ENCODE peak calls at places on chromosomes 16 and 17, in nine cellular contexts. M is tibial nerve, N is nephron progenitor cell, K is NCI-H1694, J is prostate gland, L is lower leg skin, V is NCI-H460, X is endothelial cell of umbilical vein, A is mesothelial cell of epicardium. B is an unnamed sample.

GRCh38 chr16:12137344-12138094 is 161.0 kb downstream of the SNX29 start:
- DNase-seq in M (no peak), N (no peak), K (no peak), J (no peak), L (no peak), V (no peak), X (no peak), A (no peak), B (no peak)

GRCh38 chr17:74362811-74363498 is 1.3 kb upstream of the BTBD17 start:
- DNase-seq in M (no peak), N (no peak), K (no peak), J (no peak), L (no peak), V (no peak), X (no peak), A (no peak), B (no peak)

GRCh38 chr17:17109896-17110295 is 67.6 kb downstream of the MPRIP start:
- DNase-seq in M (peak; percentile 18), N (no peak), K (no peak), J (no peak), L (peak; percentile 93), V (no peak), X (no peak), A (no peak), B (no peak)

GRCh38 chr16:75241412-75241811 is 10.0 kb downstream of the BCAR1 start:
- DNase-seq in M (no peak), N (no peak), K (no peak), J (no peak), L (no peak), V (no peak), X (no peak), A (no peak), B (no peak)

GRCh38 chr17:40931311-40931710 is 6.1 kb downstream of the KRT23 start:
- DNase-seq in M (no peak), N (no peak), K (no peak), J (no peak), L (no peak), V (no peak), X (no peak), A (no peak), B (no peak)

GRCh38 chr16:50696575-50697420 is 3.4 kb downstream of the NOD2 start:
- DNase-seq in M (peak; percentile 81), N (no peak), K (no peak), J (peak; percentile 46), L (peak; percentile 97), V (peak; percentile 24), X (no peak), A (no peak), B (no peak)

GRCh38 chr17:49257296-49257695 is 26.7 kb upstream of the PHOSPHO1 start:
- DNase-seq in M (no peak), N (no peak), K (no peak), J (no peak), L (no peak), V (no peak), X (no peak), A (no peak), B (no peak)

GRCh38 chr17:76772842-76773521 is 35.1 kb downstream of the MFSD11 start:
- DNase-seq in M (no peak), N (no peak), K (no peak), J (no peak), L (no peak), V (no peak), X (peak; percentile 75), A (no peak), B (no peak)

GRCh38 chr17:19317359-19318095 is 45.0 kb downstream of the B9D1 start:
- DNase-seq in M (peak; percentile 72), N (peak; percentile 87), K (no peak), J (no peak), L (no peak), V (peak; percentile 22), X (peak; percentile 91), A (peak; percentile 57), B (no peak)

GRCh38 chr17:63370696-63371095 is 75.4 kb downstream of the CYB561 start:
- DNase-seq in M (no peak), N (no peak), K (no peak), J (no peak), L (no peak), V (no peak), X (no peak), A (no peak), B (no peak)

GRCh38 chr16:14529010-14529669 is 100.9 kb downstream of the PARN start:
- DNase-seq in M (peak; percentile 81), N (peak; percentile 57), K (peak; percentile 74), J (peak; percentile 81), L (peak; percentile 89), V (peak; percentile 95), X (peak; percentile 89), A (peak; percentile 74), B (no peak)

GRCh38 chr16:19242186-19242585 is 43.3 kb upstream of the CLEC19A start:
- DNase-seq in M (no peak), N (no peak), K (no peak), J (no peak), L (no peak), V (no peak), X (no peak), A (no peak), B (no peak)

GRCh38 chr17:68762911-68763310 is 161.7 kb upstream of the FAM20A start:
- DNase-seq in M (no peak), N (no peak), K (no peak), J (no peak), L (no peak), V (no peak), X (no peak), A (no peak), B (no peak)

GRCh38 chr17:38325221-38325851 is 18.4 kb downstream of the GPR179 start:
- DNase-seq in M (no peak), N (no peak), K (no peak), J (no peak), L (no peak), V (no peak), X (no peak), A (no peak), B (no peak)

B was measured in NCI-H1048.